ENCODE peak calls at places on chromosomes 1 and 21, in eight cellular contexts. G is heart left ventricle, V is AG04450, H is activated B cell treated with CpG ODN at 0.5 μM for 24 hours, T is transverse colon, F is right atrium auricular region, P is coronary artery, A is fibroblast of pulmonary artery. R is an unnamed sample.

GRCh38 chr1:31811605-31812004 is 4.2 kb downstream of the SPOCD1 start:
- DNase-seq in H (no peak), A (peak), P (no peak), F (no peak), T (no peak), V (no peak), G (no peak), R (no peak)

GRCh38 chr1:20373764-20374163 is 83.1 kb downstream of the VWA5B1 start:
- DNase-seq in A (no peak), V (no peak), H (no peak), P (no peak), T (no peak), F (no peak), G (no peak), R (no peak)

GRCh38 chr1:211198880-211199279 is 60.3 kb upstream of the RCOR3 start:
- DNase-seq in H (no peak), P (no peak), F (no peak), A (no peak), T (no peak), G (no peak), V (no peak), R (no peak)

GRCh38 chr1:11790880-11791715 is 14.7 kb downstream of the MTHFR start:
- DNase-seq in P (peak), G (peak), H (no peak), T (peak), F (peak), A (peak), V (peak), R (no peak)

GRCh38 chr21:43274022-43274945 is 105.5 kb downstream of the CRYAA start:
- DNase-seq in H (no peak), F (no peak), T (no peak), G (no peak), V (no peak), A (no peak), P (no peak), R (no peak)

GRCh38 chr1:209354111-209354839 is 229.2 kb upstream of the CAMK1G start:
- DNase-seq in P (no peak), T (peak), G (peak), V (peak), A (peak), H (no peak), F (peak), R (no peak)

GRCh38 chr1:29519733-29520132 is 283.4 kb downstream of the PTPRU start:
- DNase-seq in H (no peak), A (no peak), V (no peak), G (no peak), F (peak), P (peak), T (no peak), R (peak)

GRCh38 chr21:37870229-37870628 is 46.0 kb downstream of the KCNJ6 start:
- DNase-seq in A (no peak), P (no peak), F (no peak), T (no peak), H (no peak), V (no peak), G (no peak), R (no peak)

GRCh38 chr1:37040773-37041172 is 6.5 kb upstream of the GRIK3 start:
- DNase-seq in P (no peak), F (no peak), H (no peak), V (no peak), A (no peak), G (no peak), T (no peak), R (no peak)

GRCh38 chr21:17513214-17514123 is 626 bp downstream of the CXADR start:
- DNase-seq in F (no peak), T (peak), G (peak), A (peak), H (peak), P (no peak), V (no peak), R (no peak)

GRCh38 chr1:202901555-202901954 is 12.6 kb upstream of the RABIF start:
- DNase-seq in F (no peak), P (no peak), A (no peak), G (no peak), T (no peak), V (no peak), H (no peak), R (no peak)

GRCh38 chr1:10561497-10561896 is 86.7 kb downstream of the PEX14 start:
- DNase-seq in T (no peak), H (no peak), V (no peak), P (no peak), F (no peak), G (no peak), A (peak), R (no peak)

GRCh38 chr21:43372663-43373386 is 54.1 kb downstream of the SIK1 start:
- DNase-seq in G (no peak), T (no peak), V (no peak), P (no peak), F (no peak), A (no peak), H (no peak), R (no peak)

GRCh38 chr1:119594386-119594785 is 53.7 kb downstream of the ZNF697 start:
- DNase-seq in V (no peak), T (no peak), H (no peak), G (no peak), F (no peak), P (no peak), A (peak), R (no peak)

GRCh38 chr21:28776251-28776650 is 216.4 kb downstream of the LTN1 start:
- DNase-seq in F (no peak), P (no peak), A (peak), H (no peak), V (peak), G (no peak), T (no peak), R (no peak)

GRCh38 chr1:177384461-177384860 is 213.7 kb downstream of the BRINP2 start:
- DNase-seq in P (no peak), G (no peak), H (no peak), A (peak), V (no peak), T (no peak), F (no peak), R (no peak)

GRCh38 chr1:155466617-155466972 is 96.0 kb downstream of the ASH1L start:
- DNase-seq in P (no peak), V (no peak), F (no peak), H (no peak), G (no peak), T (no peak), A (no peak), R (no peak)

GRCh38 chr1:151443846-151444790 is 15.2 kb downstream of the POGZ start:
- DNase-seq in P (no peak), A (peak), V (peak), T (peak), F (no peak), H (no peak), G (peak), R (no peak)

GRCh38 chr1:63612564-63612963 is 19.4 kb downstream of the PGM1 start:
- DNase-seq in T (no peak), P (no peak), G (no peak), H (no peak), F (no peak), A (peak), V (no peak), R (no peak)
- TF ChIP-seq CTCF in T (no peak), P (no peak), G (no peak), H (no peak), F (no peak), A (no peak), V (no peak), R (no peak)

GRCh38 chr1:100566300-100566699 is 28.4 kb downstream of the GPR88 start:
- DNase-seq in T (no peak), G (no peak), F (no peak), V (no peak), H (no peak), A (no peak), P (no peak), R (no peak)
- TF ChIP-seq CTCF in T (no peak), G (no peak), F (no peak), V (no peak), H (no peak), A (no peak), P (no peak), R (no peak)

GRCh38 chr1:72284398-72285073 is 2.2 kb upstream of the NEGR1 start:
- DNase-seq in F (no peak), A (peak), H (peak), P (peak), V (peak), G (peak), T (peak), R (peak)
- TF ChIP-seq CTCF in F (no peak), A (peak), H (no peak), P (no peak), V (peak), G (no peak), T (no peak), R (peak)

GRCh38 chr1:101846820-101847219 is 149.9 kb downstream of the OLFM3 start:
- DNase-seq in H (no peak), A (no peak), P (no peak), T (no peak), F (no peak), G (no peak), V (no peak), R (no peak)
- TF ChIP-seq CTCF in H (no peak), A (no peak), P (no peak), T (no peak), F (no peak), G (no peak), V (no peak), R (no peak)

GRCh38 chr1:95957748-95958147 is 723.7 kb downstream of the RWDD3 start:
- DNase-seq in T (no peak), A (peak), F (no peak), G (no peak), P (no peak), H (no peak), V (no peak), R (no peak)
- TF ChIP-seq CTCF in T (no peak), A (no peak), F (no peak), G (no peak), P (no peak), H (no peak), V (no peak), R (no peak)

GRCh38 chr1:117567435-117567834 is 38.4 kb upstream of the TENT5C start:
- DNase-seq in H (no peak), A (no peak), G (no peak), V (no peak), T (no peak), F (peak), P (no peak), R (peak)

GRCh38 chr1:117567976-117568375 is 37.9 kb upstream of the TENT5C start:
- DNase-seq in A (no peak), T (no peak), V (no peak), H (no peak), F (peak), G (no peak), P (no peak), R (no peak)

GRCh38 chr1:117570988-117571409 is 34.8 kb upstream of the TENT5C start:
- DNase-seq in G (no peak), F (no peak), V (no peak), H (no peak), T (peak), A (no peak), P (no peak), R (no peak)

GRCh38 chr1:117569956-117570355 is 35.9 kb upstream of the TENT5C start:
- DNase-seq in V (no peak), A (no peak), F (no peak), H (no peak), T (no peak), P (no peak), G (no peak), R (no peak)

GRCh38 chr1:117568999-117569398 is 36.8 kb upstream of the TENT5C start:
- DNase-seq in V (no peak), G (no peak), T (no peak), F (peak), P (no peak), H (no peak), A (no peak), R (no peak)
- TF ChIP-seq CTCF in V (no peak), G (no peak), T (no peak), F (no peak), P (no peak), H (no peak), A (no peak), R (no peak)

GRCh38 chr1:225809842-225810578 is at the start of gene EPHX1:
- DNase-seq in H (peak), F (peak), T (peak), G (peak), A (peak), V (peak), P (peak), R (peak)
- TF ChIP-seq CTCF in H (no peak), F (peak), T (peak), G (peak), A (peak), V (peak), P (no peak), R (peak)

R was measured in osteocyte.